ENCODE peak calls at places on chromosomes 11 and 22, in eight cellular contexts. One of them, this sample, is unnamed.

GRCh38 chr11:116716617-116717016 is 56.2 kb downstream of the BUD13 start:
- DNase-seq in neural progenitor cell: no peak
- DNase-seq in Panc1: no peak
- DNase-seq in right atrium auricular region: no peak
- DNase-seq in adrenal gland: no peak
- DNase-seq in adipocyte: no peak
- DNase-seq in pancreas: no peak
- DNase-seq in psoas muscle: no peak
- DNase-seq in this sample: no peak

GRCh38 chr11:115819014-115819413 is 314.8 kb upstream of the CADM1 start:
- DNase-seq in right atrium auricular region: no peak
- DNase-seq in psoas muscle: no peak
- DNase-seq in adipocyte: no peak
- DNase-seq in adrenal gland: no peak
- DNase-seq in pancreas: no peak
- DNase-seq in neural progenitor cell: no peak
- DNase-seq in Panc1: no peak
- DNase-seq in this sample: no peak

GRCh38 chr22:44603774-44604173 is 98.2 kb upstream of the PRR5 start:
- DNase-seq in adrenal gland: no peak
- DNase-seq in adipocyte: no peak
- DNase-seq in right atrium auricular region: no peak
- DNase-seq in neural progenitor cell: no peak
- DNase-seq in pancreas: no peak
- DNase-seq in Panc1: no peak
- DNase-seq in psoas muscle: no peak
- DNase-seq in this sample: no peak

GRCh38 chr22:19970479-19971275 is 29.1 kb upstream of the TXNRD2 start:
- DNase-seq in psoas muscle: peak; percentile 74
- DNase-seq in neural progenitor cell: peak; percentile 80
- DNase-seq in adipocyte: peak; percentile 77
- DNase-seq in adrenal gland: peak; percentile 68
- DNase-seq in right atrium auricular region: no peak
- DNase-seq in Panc1: no peak
- DNase-seq in pancreas: peak; percentile 38
- DNase-seq in this sample: peak; percentile 54

GRCh38 chr11:110778351-110778750 is 66.1 kb upstream of the ARHGAP20 start:
- DNase-seq in Panc1: no peak
- DNase-seq in pancreas: no peak
- DNase-seq in psoas muscle: no peak
- DNase-seq in right atrium auricular region: no peak
- DNase-seq in adipocyte: no peak
- DNase-seq in neural progenitor cell: no peak
- DNase-seq in adrenal gland: no peak
- DNase-seq in this sample: no peak

GRCh38 chr11:95341246-95341645 is 110.2 kb upstream of the SESN3 start:
- DNase-seq in neural progenitor cell: no peak
- DNase-seq in pancreas: no peak
- DNase-seq in Panc1: no peak
- DNase-seq in adipocyte: no peak
- DNase-seq in psoas muscle: peak; percentile 14
- DNase-seq in right atrium auricular region: no peak
- DNase-seq in adrenal gland: no peak
- DNase-seq in this sample: no peak

GRCh38 chr22:23542933-23543332 is 37.2 kb downstream of the IGLL1 start:
- DNase-seq in neural progenitor cell: no peak
- DNase-seq in adipocyte: peak; percentile 18
- DNase-seq in psoas muscle: no peak
- DNase-seq in adrenal gland: no peak
- DNase-seq in Panc1: no peak
- DNase-seq in pancreas: no peak
- DNase-seq in right atrium auricular region: no peak
- DNase-seq in this sample: no peak

GRCh38 chr11:114358711-114359110 is 41.6 kb downstream of the C11orf71 start:
- DNase-seq in right atrium auricular region: no peak
- DNase-seq in neural progenitor cell: no peak
- DNase-seq in adrenal gland: no peak
- DNase-seq in adipocyte: no peak
- DNase-seq in Panc1: no peak
- DNase-seq in pancreas: no peak
- DNase-seq in psoas muscle: no peak
- DNase-seq in this sample: no peak

GRCh38 chr22:23215294-23216204 is 35.2 kb downstream of the BCR start:
- DNase-seq in Panc1: no peak
- DNase-seq in pancreas: peak; percentile 44
- DNase-seq in adrenal gland: no peak
- DNase-seq in adipocyte: peak; percentile 56
- DNase-seq in neural progenitor cell: no peak
- DNase-seq in psoas muscle: no peak
- DNase-seq in right atrium auricular region: no peak
- DNase-seq in this sample: no peak

GRCh38 chr22:45861259-45861658 is 115.7 kb downstream of the WNT7B start:
- DNase-seq in psoas muscle: no peak
- DNase-seq in neural progenitor cell: no peak
- DNase-seq in adipocyte: no peak
- DNase-seq in right atrium auricular region: peak; percentile 34
- DNase-seq in Panc1: no peak
- DNase-seq in adrenal gland: no peak
- DNase-seq in pancreas: no peak
- DNase-seq in this sample: no peak

GRCh38 chr22:22932512-22932941 is 44.9 kb downstream of the IGLL5 start:
- DNase-seq in right atrium auricular region: no peak
- DNase-seq in pancreas: no peak
- DNase-seq in psoas muscle: peak; percentile 0
- DNase-seq in neural progenitor cell: no peak
- DNase-seq in adrenal gland: no peak
- DNase-seq in Panc1: no peak
- DNase-seq in adipocyte: no peak
- DNase-seq in this sample: no peak

GRCh38 chr22:43216738-43217137 is 29.8 kb upstream of the TTLL12 start:
- DNase-seq in adipocyte: no peak
- DNase-seq in right atrium auricular region: no peak
- DNase-seq in psoas muscle: no peak
- DNase-seq in neural progenitor cell: no peak
- DNase-seq in Panc1: no peak
- DNase-seq in pancreas: no peak
- DNase-seq in adrenal gland: no peak
- DNase-seq in this sample: no peak

GRCh38 chr11:73982990-73983763 is 534 bp upstream of the UCP2 start:
- DNase-seq in Panc1: peak; percentile 80
- DNase-seq in adipocyte: peak; percentile 89
- DNase-seq in neural progenitor cell: peak; percentile 93
- DNase-seq in adrenal gland: peak; percentile 94
- DNase-seq in psoas muscle: peak; percentile 94
- DNase-seq in right atrium auricular region: peak; percentile 95
- DNase-seq in pancreas: peak; percentile 92
- DNase-seq in this sample: peak; percentile 82

GRCh38 chr11:69470793-69471192 is 10.7 kb upstream of the LINC01488 start:
- DNase-seq in neural progenitor cell: no peak
- DNase-seq in Panc1: no peak
- DNase-seq in pancreas: no peak
- DNase-seq in adrenal gland: no peak
- DNase-seq in adipocyte: no peak
- DNase-seq in right atrium auricular region: no peak
- DNase-seq in psoas muscle: no peak
- DNase-seq in this sample: no peak

GRCh38 chr22:37199839-37200161 is 11.8 kb upstream of the C1QTNF6 start:
- DNase-seq in adipocyte: no peak
- DNase-seq in adrenal gland: no peak
- DNase-seq in psoas muscle: no peak
- DNase-seq in pancreas: peak; percentile 30
- DNase-seq in right atrium auricular region: no peak
- DNase-seq in neural progenitor cell: no peak
- DNase-seq in Panc1: no peak
- DNase-seq in this sample: no peak

GRCh38 chr11:21893468-21893867 is 299.4 kb upstream of the ANO5 start:
- DNase-seq in psoas muscle: no peak
- DNase-seq in adrenal gland: no peak
- DNase-seq in pancreas: no peak
- DNase-seq in adipocyte: no peak
- DNase-seq in neural progenitor cell: no peak
- DNase-seq in right atrium auricular region: no peak
- DNase-seq in Panc1: no peak
- DNase-seq in this sample: no peak

GRCh38 chr11:134124660-134125451 is 56.0 kb downstream of the JAM3 start:
- DNase-seq in adrenal gland: peak; percentile 46
- DNase-seq in psoas muscle: peak; percentile 51
- DNase-seq in neural progenitor cell: peak; percentile 89
- DNase-seq in Panc1: no peak
- DNase-seq in pancreas: peak; percentile 18
- DNase-seq in right atrium auricular region: peak; percentile 63
- DNase-seq in adipocyte: peak; percentile 68
- DNase-seq in this sample: no peak
- H3K4me3 ChIP-seq in adrenal gland: no peak overlapping the region
- H3K4me3 ChIP-seq in psoas muscle: peak overlapping the region; percentile 72
- H3K4me3 ChIP-seq in neural progenitor cell: peak overlapping the region; percentile 47
- H3K4me3 ChIP-seq in Panc1: peak overlapping the region; percentile 35
- H3K4me3 ChIP-seq in pancreas: peak overlapping the region; percentile 17
- H3K4me3 ChIP-seq in right atrium auricular region: peak overlapping the region; percentile 58
- H3K4me3 ChIP-seq in adipocyte: peak overlapping the region; percentile 76
- H3K4me3 ChIP-seq in this sample: peak overlapping the region; percentile 4

GRCh38 chr11:132670921-132671675 is 861.2 kb downstream of the OPCML start:
- DNase-seq in adipocyte: no peak
- DNase-seq in neural progenitor cell: no peak
- DNase-seq in psoas muscle: no peak
- DNase-seq in Panc1: no peak
- DNase-seq in pancreas: no peak
- DNase-seq in adrenal gland: no peak
- DNase-seq in right atrium auricular region: no peak
- DNase-seq in this sample: no peak

GRCh38 chr11:132674161-132674560 is 858.1 kb downstream of the OPCML start:
- DNase-seq in adrenal gland: no peak
- DNase-seq in neural progenitor cell: no peak
- DNase-seq in pancreas: no peak
- DNase-seq in psoas muscle: no peak
- DNase-seq in right atrium auricular region: no peak
- DNase-seq in adipocyte: no peak
- DNase-seq in Panc1: no peak
- DNase-seq in this sample: no peak
- H3K4me1 ChIP-seq in adrenal gland: no peaks in the 10 kb centered on the region
- H3K4me1 ChIP-seq in neural progenitor cell: no peaks in the 10 kb centered on the region
- H3K4me1 ChIP-seq in pancreas: no peaks in the 10 kb centered on the region
- H3K4me1 ChIP-seq in psoas muscle: no peaks in the 10 kb centered on the region
- H3K4me1 ChIP-seq in right atrium auricular region: no peaks in the 10 kb centered on the region
- H3K4me1 ChIP-seq in adipocyte: peaks cover 10% of the 10 kb centered on the region
- H3K4me1 ChIP-seq in Panc1: no peaks in the 10 kb centered on the region
- H3K4me1 ChIP-seq in this sample: no peaks in the 10 kb centered on the region

DNA sequence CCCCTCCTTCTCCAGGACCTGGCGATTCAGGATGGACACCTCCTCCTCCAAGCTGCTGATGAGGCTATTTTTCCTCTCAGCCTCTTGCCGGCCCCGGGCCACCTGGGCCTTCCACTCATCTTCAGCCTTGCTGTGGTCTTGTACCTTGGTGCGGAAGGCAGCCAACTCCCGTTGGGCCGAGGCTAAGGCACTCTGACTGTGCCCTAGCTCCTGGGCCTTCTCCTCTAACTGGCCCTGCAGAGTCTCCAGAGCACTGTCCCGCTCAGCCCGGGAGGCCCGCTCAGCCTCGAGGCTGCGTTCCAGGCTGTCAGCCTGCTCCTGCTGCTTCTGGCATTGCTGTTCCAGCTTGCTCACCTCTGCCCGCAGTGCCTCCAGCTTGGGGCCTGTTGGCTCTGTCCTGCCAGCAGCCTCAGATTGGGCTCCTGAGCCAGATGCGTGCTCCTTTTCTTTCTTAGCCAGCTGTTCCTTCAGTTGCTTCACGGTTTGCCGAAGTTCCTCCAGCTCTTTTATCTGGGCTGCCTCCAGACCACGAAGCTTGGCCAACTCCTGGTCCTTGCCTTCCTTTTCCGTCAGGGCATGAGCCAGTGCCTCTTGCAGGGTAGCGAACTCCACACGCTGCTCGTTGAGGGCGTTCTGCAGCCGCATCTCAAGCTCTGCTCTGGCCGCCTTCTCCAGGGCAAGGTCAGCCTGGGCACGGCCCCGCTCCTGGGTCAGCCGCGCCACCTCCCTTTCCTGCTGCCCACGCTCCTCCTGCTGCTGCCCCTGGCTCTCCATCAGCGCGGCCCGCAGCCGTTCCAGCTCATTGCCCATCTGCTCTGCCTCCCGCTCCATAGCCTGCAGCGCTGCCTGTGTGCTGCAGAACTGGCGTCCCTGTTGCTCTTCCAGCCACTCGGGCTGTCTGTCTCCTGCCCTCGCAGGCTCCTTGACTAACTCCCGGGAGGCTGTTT is 15.3 kb downstream of the IL18BP start:
- DNase-seq in adipocyte: no peak
- DNase-seq in psoas muscle: no peak
- DNase-seq in pancreas: no peak
- DNase-seq in neural progenitor cell: no peak
- DNase-seq in Panc1: no peak
- DNase-seq in right atrium auricular region: no peak
- DNase-seq in adrenal gland: peak; percentile 56
- DNase-seq in this sample: no peak
- H3K4me3 ChIP-seq in adipocyte: no peak overlapping the region
- H3K4me3 ChIP-seq in psoas muscle: no peak overlapping the region
- H3K4me3 ChIP-seq in pancreas: no peak overlapping the region
- H3K4me3 ChIP-seq in neural progenitor cell: no peak overlapping the region
- H3K4me3 ChIP-seq in Panc1: no peak overlapping the region
- H3K4me3 ChIP-seq in right atrium auricular region: no peak overlapping the region
- H3K4me3 ChIP-seq in adrenal gland: no peak overlapping the region
- H3K4me3 ChIP-seq in this sample: no peak overlapping the region

GRCh38 chr11:64875369-64876225 is 2.8 kb downstream of the EHD1 start:
- DNase-seq in Panc1: no peak
- DNase-seq in right atrium auricular region: no peak
- DNase-seq in neural progenitor cell: no peak
- DNase-seq in adrenal gland: no peak
- DNase-seq in adipocyte: no peak
- DNase-seq in pancreas: no peak
- DNase-seq in psoas muscle: peak; percentile 23
- DNase-seq in this sample: no peak

GRCh38 chr11:64872790-64873488 is 5.5 kb downstream of the EHD1 start:
- DNase-seq in psoas muscle: no peak
- DNase-seq in pancreas: no peak
- DNase-seq in Panc1: no peak
- DNase-seq in adrenal gland: no peak
- DNase-seq in neural progenitor cell: no peak
- DNase-seq in adipocyte: no peak
- DNase-seq in right atrium auricular region: no peak
- DNase-seq in this sample: no peak

GRCh38 chr11:64876226-64876750 is 2.1 kb downstream of the EHD1 start:
- DNase-seq in right atrium auricular region: no peak
- DNase-seq in neural progenitor cell: no peak
- DNase-seq in adipocyte: no peak
- DNase-seq in psoas muscle: peak; percentile 13
- DNase-seq in Panc1: no peak
- DNase-seq in adrenal gland: no peak
- DNase-seq in pancreas: no peak
- DNase-seq in this sample: no peak

GRCh38 chr11:64874841-64875240 is 3.6 kb downstream of the EHD1 start:
- DNase-seq in psoas muscle: no peak
- DNase-seq in adipocyte: no peak
- DNase-seq in adrenal gland: no peak
- DNase-seq in neural progenitor cell: peak; percentile 37
- DNase-seq in Panc1: no peak
- DNase-seq in right atrium auricular region: no peak
- DNase-seq in pancreas: no peak
- DNase-seq in this sample: no peak

DNA sequence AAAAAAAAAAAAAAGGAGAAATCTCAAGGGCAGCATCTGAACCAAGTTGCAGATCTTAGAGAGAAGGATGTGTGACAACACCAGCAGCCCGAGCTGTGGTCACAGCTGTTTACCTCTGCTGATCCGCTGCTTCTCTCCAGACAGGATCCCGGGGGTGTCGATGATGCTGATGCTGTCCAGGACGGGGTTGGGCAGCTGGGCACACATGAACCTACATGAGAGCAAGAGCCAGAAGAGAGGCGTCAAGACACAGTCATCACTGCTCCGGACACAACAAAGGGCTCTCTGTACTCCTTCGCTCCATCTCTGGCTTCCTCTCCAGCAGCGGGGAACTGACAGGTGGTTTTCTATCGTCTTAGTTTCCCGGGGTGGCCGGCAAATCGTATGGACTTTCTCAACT is 4.1 kb downstream of the EHD1 start:
- DNase-seq in Panc1: no peak
- DNase-seq in adrenal gland: no peak
- DNase-seq in right atrium auricular region: no peak
- DNase-seq in pancreas: no peak
- DNase-seq in adipocyte: no peak
- DNase-seq in psoas muscle: no peak
- DNase-seq in neural progenitor cell: no peak
- DNase-seq in this sample: no peak
- H3K4me1 ChIP-seq in Panc1: peaks cover 59% of the 10 kb centered on the region
- H3K4me1 ChIP-seq in adrenal gland: peaks cover 35% of the 10 kb centered on the region
- H3K4me1 ChIP-seq in right atrium auricular region: no peaks in the 10 kb centered on the region
- H3K4me1 ChIP-seq in pancreas: peaks cover 19% of the 10 kb centered on the region
- H3K4me1 ChIP-seq in adipocyte: peaks cover 55% of the 10 kb centered on the region
- H3K4me1 ChIP-seq in psoas muscle: peaks cover 80% of the 10 kb centered on the region
- H3K4me1 ChIP-seq in neural progenitor cell: peaks cover 19% of the 10 kb centered on the region
- H3K4me1 ChIP-seq in this sample: peaks cover 9% of the 10 kb centered on the region

This sample was measured in iPS DF 6.9.